ENCODE peak calls at places on chromosomes 16 and 17, in five cellular contexts. X is activated T-cell treated with anti-CD3 and anti-CD28 coated beads, Interleukin-2, amount 50 U/mL, for 72 hours; Y is iPS DF 6.9; Z is neural progenitor cell; K is NCI-H2081. T is an unnamed sample.

GRCh38 chr16:70341600-70341999 is 5.1 kb upstream of the DDX19A start:
- DNase-seq in X (no peak), K (no peak), Y (no peak), Z (no peak), T (no peak)

GRCh38 chr17:53353919-53354351 is 468.8 kb upstream of the KIF2B start:
- DNase-seq in K (peak), X (no peak), Z (no peak), Y (no peak), T (no peak)

GRCh38 chr16:81592353-81592866 is 147.8 kb downstream of the CMIP start:
- DNase-seq in X (no peak), Y (no peak), Z (no peak), K (no peak), T (no peak)

GRCh38 chr16:31109622-31110021 is 1.4 kb downstream of the BCKDK start:
- DNase-seq in Y (no peak), Z (no peak), K (no peak), X (no peak), T (no peak)

GRCh38 chr16:78256686-78257375 is 157.4 kb downstream of the WWOX start:
- DNase-seq in Z (no peak), Y (no peak), X (no peak), K (no peak), T (no peak)

GRCh38 chr16:72961115-72961832 is 86.7 kb downstream of the ZFHX3 start:
- DNase-seq in Z (no peak), K (peak), X (no peak), Y (no peak), T (no peak)

GRCh38 chr17:65228734-65229390 is 91.7 kb downstream of the RGS9 start:
- DNase-seq in Y (no peak), K (peak), X (peak), Z (no peak), T (peak)

GRCh38 chr17:21119247-21119944 is 7.4 kb upstream of the DHRS7B start:
- DNase-seq in X (peak), Z (peak), Y (no peak), K (peak), T (peak)

GRCh38 chr17:82780981-82781893 is 29.4 kb downstream of the TBCD start:
- DNase-seq in X (no peak), Y (no peak), Z (no peak), K (no peak), T (no peak)

GRCh38 chr17:34580685-34581445 is 1.5 kb downstream of the TMEM132E start:
- DNase-seq in K (no peak), Z (peak), X (peak), Y (no peak), T (peak)

GRCh38 chr17:81043725-81044427 is 8.9 kb downstream of the BAIAP2 start:
- DNase-seq in Y (no peak), Z (peak), X (no peak), K (no peak), T (no peak)

GRCh38 chr16:87178977-87179376 is 138.2 kb downstream of the C16orf95 start:
- DNase-seq in Z (no peak), X (no peak), Y (no peak), K (no peak), T (no peak)

GRCh38 chr17:12402963-12403622 is 262.6 kb upstream of the MYOCD start:
- DNase-seq in Y (no peak), Z (no peak), K (no peak), X (no peak), T (no peak)

GRCh38 chr17:17947309-17947708 is 24.9 kb downstream of the TOM1L2 start:
- DNase-seq in X (no peak), Y (no peak), K (no peak), Z (no peak), T (no peak)

GRCh38 chr17:42484304-42484703 is 25.6 kb downstream of the ATP6V0A1 start:
- DNase-seq in K (no peak), X (peak), Z (no peak), Y (no peak), T (no peak)

GRCh38 chr17:74437702-74438101 is 5.8 kb downstream of the GPRC5C start:
- DNase-seq in Y (no peak), K (no peak), X (no peak), Z (no peak), T (no peak)

GRCh38 chr17:69326302-69327059 is 452 bp downstream of the ABCA5 start:
- DNase-seq in Y (no peak), X (no peak), K (peak), Z (no peak), T (peak)

GRCh38 chr17:78400581-78401240 is 22.3 kb downstream of the PGS1 start:
- DNase-seq in Y (no peak), K (no peak), X (no peak), Z (no peak), T (no peak)

GRCh38 chr17:80663783-80664206 is 119.2 kb downstream of the RPTOR start:
- DNase-seq in Y (no peak), X (peak), K (no peak), Z (no peak), T (no peak)

GRCh38 chr16:27935076-27935475 is 128.4 kb downstream of the GSG1L start:
- DNase-seq in Y (no peak), K (no peak), Z (no peak), X (no peak), T (no peak)

GRCh38 chr16:66911112-66911511 is 7.6 kb downstream of the CDH16 start:
- DNase-seq in K (no peak), Y (no peak), Z (no peak), X (no peak), T (no peak)

GRCh38 chr16:88387177-88387576 is 4.4 kb downstream of the ZNF469 start:
- DNase-seq in X (no peak), Z (no peak), K (no peak), Y (no peak), T (no peak)

GRCh38 chr17:48643697-48644012 is 17.5 kb upstream of the HOXB9 start:
- DNase-seq in Z (no peak), Y (no peak), K (no peak), X (no peak), T (no peak)

GRCh38 chr16:15495898-15496297 is 61.5 kb downstream of the BMERB1 start:
- DNase-seq in Z (no peak), K (no peak), Y (no peak), X (no peak), T (no peak)

GRCh38 chr16:67238806-67239470 is 8.3 kb downstream of the FHOD1 start:
- DNase-seq in Z (no peak), X (no peak), Y (no peak), K (no peak), T (no peak)

GRCh38 chr17:19660219-19660870 is 11.8 kb downstream of the ALDH3A2 start:
- DNase-seq in X (no peak), K (no peak), Z (no peak), Y (no peak), T (no peak)

GRCh38 chr16:48383204-48383876 is 1.9 kb downstream of the SIAH1 start:
- DNase-seq in Z (no peak), X (no peak), Y (no peak), K (no peak), T (no peak)

GRCh38 chr17:11238710-11239109 is 2.3 kb upstream of the SHISA6 start:
- DNase-seq in Z (no peak), X (no peak), K (no peak), Y (no peak), T (no peak)

GRCh38 chr17:28520687-28521086 is 14.5 kb downstream of the FOXN1 start:
- DNase-seq in Z (no peak), X (no peak), K (no peak), Y (no peak), T (no peak)

GRCh38 chr16:81403601-81404391 is 40.8 kb upstream of the CMIP start:
- DNase-seq in Y (peak), X (peak), K (peak), Z (peak), T (peak)

GRCh38 chr16:19135896-19136438 is 22.2 kb downstream of the ITPRIPL2 start:
- DNase-seq in Y (no peak), Z (no peak), X (no peak), K (peak), T (no peak)

GRCh38 chr17:4658478-4659305 is 17.2 kb upstream of the ALOX15 start:
- DNase-seq in Z (no peak), Y (no peak), K (no peak), X (peak), T (peak)

GRCh38 chr16:85524630-85525463 is 88.3 kb upstream of the GSE1 start:
- DNase-seq in Z (peak), K (peak), X (no peak), Y (no peak), T (no peak)

GRCh38 chr17:71959129-71959528 is 161.7 kb upstream of the SOX9 start:
- DNase-seq in Y (no peak), Z (peak), K (no peak), X (no peak), T (peak)

GRCh38 chr16:67593288-67593687 is 31.0 kb downstream of the CTCF start:
- DNase-seq in Z (peak), K (no peak), Y (no peak), X (no peak), T (no peak)

GRCh38 chr17:10987786-10988185 is 149.9 kb upstream of the PIRT start:
- DNase-seq in K (no peak), Z (no peak), X (no peak), Y (no peak), T (no peak)

GRCh38 chr17:17822189-17822978 is 14.4 kb downstream of the SREBF1 start:
- DNase-seq in Z (no peak), Y (no peak), X (no peak), K (no peak), T (no peak)

GRCh38 chr16:58511933-58512815 is 3.1 kb upstream of the SETD6 start:
- DNase-seq in Y (peak), X (peak), K (peak), Z (peak), T (peak)

GRCh38 chr17:348692-349425 is 3.7 kb downstream of the RPH3AL start:
- DNase-seq in X (no peak), K (peak), Z (peak), Y (no peak), T (no peak)